ENCODE peak calls at places on chromosomes 1 and 21, in six cellular contexts. One of them, this sample, is unnamed. For H3K27me3, the result is how much of the 10 kb centered on the place peaks cover.

GRCh38 chr21:44442266-44443125 is 12.8 kb upstream of the LRRC3 start:
- DNase-seq in body of pancreas: peak
- DNase-seq in right lobe of liver: peak
- DNase-seq in A673: no peak
- DNase-seq in neural progenitor cell: no peak
- DNase-seq in ovary: no peak
- DNase-seq in this sample: no peak

GRCh38 chr1:44029260-44029910 is 1.9 kb downstream of the SLC6A9 start:
- DNase-seq in A673: no peak
- DNase-seq in body of pancreas: no peak
- DNase-seq in ovary: no peak
- DNase-seq in neural progenitor cell: no peak
- DNase-seq in right lobe of liver: no peak
- DNase-seq in this sample: no peak

GRCh38 chr21:31888936-31889371 is 16.1 kb downstream of the HUNK start:
- DNase-seq in body of pancreas: peak
- DNase-seq in A673: no peak
- DNase-seq in right lobe of liver: no peak
- DNase-seq in ovary: no peak
- DNase-seq in neural progenitor cell: peak
- DNase-seq in this sample: no peak

GRCh38 chr1:176897350-176898236 is 266.9 kb downstream of the ASTN1 start:
- DNase-seq in ovary: peak
- DNase-seq in A673: peak
- DNase-seq in neural progenitor cell: peak
- DNase-seq in right lobe of liver: peak
- DNase-seq in body of pancreas: peak
- DNase-seq in this sample: no peak

GRCh38 chr1:200139661-200140250 is 112.2 kb downstream of the NR5A2 start:
- DNase-seq in neural progenitor cell: peak
- DNase-seq in A673: peak
- DNase-seq in ovary: no peak
- DNase-seq in body of pancreas: peak
- DNase-seq in right lobe of liver: no peak
- DNase-seq in this sample: no peak

GRCh38 chr1:212688338-212689047 is 11.1 kb downstream of the BATF3 start:
- DNase-seq in right lobe of liver: no peak
- DNase-seq in A673: peak
- DNase-seq in neural progenitor cell: no peak
- DNase-seq in ovary: no peak
- DNase-seq in body of pancreas: no peak
- DNase-seq in this sample: no peak

GRCh38 chr21:31780944-31781343 is 49.0 kb upstream of the SCAF4 start:
- DNase-seq in body of pancreas: no peak
- DNase-seq in A673: no peak
- DNase-seq in neural progenitor cell: no peak
- DNase-seq in ovary: no peak
- DNase-seq in right lobe of liver: no peak
- DNase-seq in this sample: no peak

GRCh38 chr1:164308101-164308500 is 250.9 kb upstream of the PBX1 start:
- DNase-seq in neural progenitor cell: no peak
- DNase-seq in A673: no peak
- DNase-seq in right lobe of liver: no peak
- DNase-seq in ovary: no peak
- DNase-seq in body of pancreas: no peak
- DNase-seq in this sample: no peak

GRCh38 chr1:153515504-153516394 is 20.0 kb downstream of the S100A6 start:
- DNase-seq in right lobe of liver: no peak
- DNase-seq in body of pancreas: no peak
- DNase-seq in A673: no peak
- DNase-seq in ovary: no peak
- DNase-seq in neural progenitor cell: no peak
- DNase-seq in this sample: no peak

GRCh38 chr1:85582687-85583354 is 2.3 kb downstream of the CCN1 start:
- DNase-seq in body of pancreas: no peak
- DNase-seq in neural progenitor cell: no peak
- DNase-seq in A673: no peak
- DNase-seq in right lobe of liver: no peak
- DNase-seq in ovary: no peak
- DNase-seq in this sample: no peak

GRCh38 chr1:173473599-173474011 is 3.5 kb upstream of the PRDX6 start:
- DNase-seq in right lobe of liver: no peak
- DNase-seq in A673: no peak
- DNase-seq in body of pancreas: no peak
- DNase-seq in ovary: no peak
- DNase-seq in neural progenitor cell: no peak
- DNase-seq in this sample: no peak

GRCh38 chr1:76640092-76640491 is 227.2 kb upstream of the ST6GALNAC5 start:
- DNase-seq in neural progenitor cell: no peak
- DNase-seq in ovary: no peak
- DNase-seq in A673: no peak
- DNase-seq in body of pancreas: no peak
- DNase-seq in right lobe of liver: no peak
- DNase-seq in this sample: no peak

GRCh38 chr1:34057347-34057746 is 107.7 kb downstream of the CSMD2 start:
- DNase-seq in body of pancreas: no peak
- DNase-seq in A673: no peak
- DNase-seq in ovary: no peak
- DNase-seq in right lobe of liver: no peak
- DNase-seq in neural progenitor cell: peak
- DNase-seq in this sample: no peak

GRCh38 chr1:214352838-214353237 is 71.9 kb downstream of the SMYD2 start:
- DNase-seq in right lobe of liver: no peak
- DNase-seq in neural progenitor cell: no peak
- DNase-seq in ovary: no peak
- DNase-seq in body of pancreas: no peak
- DNase-seq in A673: no peak
- DNase-seq in this sample: no peak

GRCh38 chr1:230327892-230328284 is 98.2 kb downstream of the PGBD5 start:
- DNase-seq in ovary: no peak
- DNase-seq in right lobe of liver: no peak
- DNase-seq in neural progenitor cell: no peak
- DNase-seq in A673: peak
- DNase-seq in body of pancreas: no peak
- DNase-seq in this sample: no peak

GRCh38 chr21:37130971-37131370 is 57.9 kb downstream of the TTC3 start:
- DNase-seq in right lobe of liver: no peak
- DNase-seq in neural progenitor cell: no peak
- DNase-seq in ovary: no peak
- DNase-seq in A673: peak
- DNase-seq in body of pancreas: no peak
- DNase-seq in this sample: no peak

GRCh38 chr1:205258313-205259176 is 30.8 kb downstream of the TMCC2 start:
- DNase-seq in neural progenitor cell: no peak
- DNase-seq in A673: no peak
- DNase-seq in ovary: no peak
- DNase-seq in body of pancreas: no peak
- DNase-seq in right lobe of liver: no peak
- DNase-seq in this sample: no peak

GRCh38 chr1:179953974-179954493 is 576 bp upstream of the CEP350 start:
- DNase-seq in neural progenitor cell: peak
- DNase-seq in A673: peak
- DNase-seq in body of pancreas: no peak
- DNase-seq in right lobe of liver: no peak
- DNase-seq in ovary: no peak
- DNase-seq in this sample: no peak

GRCh38 chr1:85580046-85580411 is 532 bp upstream of the CCN1 start:
- DNase-seq in right lobe of liver: no peak
- DNase-seq in body of pancreas: peak
- DNase-seq in neural progenitor cell: no peak
- DNase-seq in A673: no peak
- DNase-seq in ovary: peak
- DNase-seq in this sample: no peak

GRCh38 chr1:87410771-87411170 is 82.1 kb downstream of the LMO4 start:
- DNase-seq in A673: peak
- DNase-seq in neural progenitor cell: no peak
- DNase-seq in right lobe of liver: no peak
- DNase-seq in ovary: no peak
- DNase-seq in body of pancreas: peak
- DNase-seq in this sample: no peak

GRCh38 chr1:243493156-243494129 is 237.6 kb downstream of the SDCCAG8 start:
- DNase-seq in ovary: no peak
- DNase-seq in body of pancreas: no peak
- DNase-seq in neural progenitor cell: no peak
- DNase-seq in A673: peak
- DNase-seq in right lobe of liver: no peak
- DNase-seq in this sample: no peak

GRCh38 chr21:46191257-46191685 is 7.0 kb upstream of the SPATC1L start:
- DNase-seq in ovary: peak
- DNase-seq in body of pancreas: no peak
- DNase-seq in neural progenitor cell: no peak
- DNase-seq in right lobe of liver: no peak
- DNase-seq in A673: no peak
- DNase-seq in this sample: no peak

GRCh38 chr1:12591267-12591938 is 26.6 kb downstream of the DHRS3 start:
- DNase-seq in ovary: peak
- DNase-seq in A673: no peak
- DNase-seq in body of pancreas: peak
- DNase-seq in neural progenitor cell: no peak
- DNase-seq in right lobe of liver: peak
- DNase-seq in this sample: no peak

GRCh38 chr1:178461676-178462075 is 35.1 kb downstream of the CLEC20A start:
- DNase-seq in neural progenitor cell: no peak
- DNase-seq in A673: no peak
- DNase-seq in ovary: no peak
- DNase-seq in body of pancreas: no peak
- DNase-seq in right lobe of liver: no peak
- DNase-seq in this sample: no peak

GRCh38 chr21:41825216-41825615 is 53.9 kb downstream of the PRDM15 start:
- DNase-seq in A673: no peak
- DNase-seq in body of pancreas: no peak
- DNase-seq in neural progenitor cell: no peak
- DNase-seq in ovary: no peak
- DNase-seq in right lobe of liver: no peak
- DNase-seq in this sample: no peak

GRCh38 chr1:20666804-20667203 is 5.6 kb upstream of the DDOST start:
- DNase-seq in ovary: no peak
- DNase-seq in right lobe of liver: no peak
- DNase-seq in A673: peak
- DNase-seq in neural progenitor cell: no peak
- DNase-seq in body of pancreas: no peak
- DNase-seq in this sample: no peak

GRCh38 chr1:85654066-85654782 is 54.0 kb downstream of the ZNHIT6 start:
- DNase-seq in neural progenitor cell: no peak
- DNase-seq in right lobe of liver: no peak
- DNase-seq in ovary: no peak
- DNase-seq in A673: no peak
- DNase-seq in body of pancreas: no peak
- DNase-seq in this sample: no peak

GRCh38 chr1:201693019-201693372 is 136.0 kb upstream of the IPO9 start:
- DNase-seq in A673: no peak
- DNase-seq in right lobe of liver: no peak
- DNase-seq in ovary: no peak
- DNase-seq in body of pancreas: no peak
- DNase-seq in neural progenitor cell: no peak
- DNase-seq in this sample: no peak
- H3K27me3 ChIP-seq in A673: under half
- H3K27me3 ChIP-seq in right lobe of liver: under half
- H3K27me3 ChIP-seq in ovary: under half
- H3K27me3 ChIP-seq in body of pancreas: under half
- H3K27me3 ChIP-seq in neural progenitor cell: under half
- H3K27me3 ChIP-seq in this sample: under half

DNA sequence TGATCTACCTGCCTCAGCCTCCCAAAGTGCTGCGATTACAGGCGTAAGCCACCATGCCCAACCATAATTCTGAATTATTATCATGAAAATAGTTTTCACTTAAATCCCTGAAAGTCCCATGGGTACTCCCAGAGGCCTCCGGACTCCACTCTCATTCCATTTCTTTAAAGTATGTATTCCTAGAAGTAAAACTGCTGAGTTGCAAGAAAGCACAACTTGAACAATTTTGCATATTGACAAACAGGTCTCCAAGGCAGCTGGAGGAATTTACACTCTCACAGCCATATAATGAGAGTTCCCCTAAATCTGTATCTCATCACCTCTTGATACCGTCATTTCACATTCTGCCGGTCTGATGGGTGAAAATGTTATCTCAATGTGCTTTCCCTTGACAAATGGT is 129.5 kb downstream of the SMYD3 start:
- DNase-seq in right lobe of liver: no peak
- DNase-seq in A673: no peak
- DNase-seq in ovary: no peak
- DNase-seq in body of pancreas: no peak
- DNase-seq in neural progenitor cell: no peak
- DNase-seq in this sample: no peak
- H3K27ac ChIP-seq in right lobe of liver: no peak
- H3K27ac ChIP-seq in A673: no peak
- H3K27ac ChIP-seq in ovary: no peak
- H3K27ac ChIP-seq in body of pancreas: no peak
- H3K27ac ChIP-seq in neural progenitor cell: no peak
- H3K27ac ChIP-seq in this sample: no peak

DNA sequence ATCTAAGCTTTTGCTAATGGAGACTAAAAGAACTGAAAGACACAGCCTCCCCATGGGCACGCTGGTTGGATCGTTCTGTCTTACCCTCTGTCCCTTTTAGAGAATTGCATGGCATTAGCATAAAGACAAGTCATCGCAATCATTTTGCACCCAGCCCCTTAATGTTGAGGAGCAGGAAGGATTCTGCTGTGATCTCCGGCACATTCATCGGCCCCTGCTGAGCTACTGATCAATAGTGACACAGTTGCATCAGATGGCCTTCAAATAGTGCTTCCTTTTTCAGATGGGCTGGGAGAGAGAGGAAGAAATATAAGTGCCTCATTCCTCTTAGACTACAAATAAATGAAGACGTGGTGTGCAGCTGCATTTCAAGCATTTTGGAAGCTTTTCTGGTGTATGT is 75.4 kb downstream of the NOS1AP start:
- DNase-seq in ovary: no peak
- DNase-seq in A673: peak
- DNase-seq in neural progenitor cell: peak
- DNase-seq in body of pancreas: no peak
- DNase-seq in right lobe of liver: no peak
- DNase-seq in this sample: no peak
- H3K4me3 ChIP-seq in ovary: no peak
- H3K4me3 ChIP-seq in A673: peak
- H3K4me3 ChIP-seq in neural progenitor cell: peak
- H3K4me3 ChIP-seq in body of pancreas: no peak
- H3K4me3 ChIP-seq in right lobe of liver: no peak
- H3K4me3 ChIP-seq in this sample: no peak

GRCh38 chr1:201205036-201205435 is 14.4 kb downstream of the IGFN1 start:
- DNase-seq in A673: no peak
- DNase-seq in body of pancreas: no peak
- DNase-seq in right lobe of liver: no peak
- DNase-seq in neural progenitor cell: no peak
- DNase-seq in ovary: no peak
- DNase-seq in this sample: no peak

GRCh38 chr1:201212056-201212455 is 21.4 kb downstream of the IGFN1 start:
- DNase-seq in ovary: no peak
- DNase-seq in A673: no peak
- DNase-seq in body of pancreas: no peak
- DNase-seq in neural progenitor cell: no peak
- DNase-seq in right lobe of liver: no peak
- DNase-seq in this sample: no peak

GRCh38 chr1:201208236-201208635 is 17.6 kb downstream of the IGFN1 start:
- DNase-seq in body of pancreas: no peak
- DNase-seq in right lobe of liver: no peak
- DNase-seq in A673: no peak
- DNase-seq in ovary: no peak
- DNase-seq in neural progenitor cell: no peak
- DNase-seq in this sample: no peak

GRCh38 chr1:201206152-201206551 is 15.5 kb downstream of the IGFN1 start:
- DNase-seq in A673: no peak
- DNase-seq in neural progenitor cell: no peak
- DNase-seq in ovary: no peak
- DNase-seq in right lobe of liver: no peak
- DNase-seq in body of pancreas: no peak
- DNase-seq in this sample: no peak

GRCh38 chr1:201207046-201207445 is 16.4 kb downstream of the IGFN1 start:
- DNase-seq in ovary: no peak
- DNase-seq in body of pancreas: no peak
- DNase-seq in right lobe of liver: no peak
- DNase-seq in neural progenitor cell: no peak
- DNase-seq in A673: no peak
- DNase-seq in this sample: no peak
- H3K27me3 ChIP-seq in ovary: under half
- H3K27me3 ChIP-seq in body of pancreas: under half
- H3K27me3 ChIP-seq in right lobe of liver: under half
- H3K27me3 ChIP-seq in neural progenitor cell: under half
- H3K27me3 ChIP-seq in A673: under half
- H3K27me3 ChIP-seq in this sample: under half

This sample was measured in esophagus squamous epithelium.